ENCODE peak calls at places on chromosomes 11 and 22, in six cellular contexts. J is sigmoid colon, V is ovary, X is HepG2, S is tibial nerve, F is esophagus muscularis mucosa. L is an unnamed sample.

GRCh38 chr11:6657346-6657745 is 1.7 kb upstream of the DCHS1 start:
- DNase-seq in X (no peak), F (no peak), J (no peak), V (no peak), S (no peak), L (no peak)

GRCh38 chr11:74746868-74747267 is 1.8 kb upstream of the RNF169 start:
- DNase-seq in X (no peak), S (no peak), V (no peak), F (peak; percentile 14), J (no peak), L (no peak)

GRCh38 chr11:116527180-116527991 is 245.4 kb downstream of the BUD13 start:
- DNase-seq in J (peak; percentile 58), S (no peak), V (no peak), F (no peak), X (no peak), L (no peak)

GRCh38 chr22:31952459-31952858 is 8.1 kb downstream of the YWHAH start:
- DNase-seq in J (no peak), X (no peak), F (no peak), S (no peak), V (no peak), L (no peak)

GRCh38 chr11:86954288-86955110 is 696 bp downstream of the FZD4 start:
- DNase-seq in X (no peak), V (peak; percentile 60), S (no peak), J (peak; percentile 72), F (no peak), L (peak; percentile 14)

GRCh38 chr11:8671651-8672062 is 10.8 kb downstream of the TRIM66 start:
- DNase-seq in X (no peak), J (peak; percentile 82), S (no peak), F (no peak), V (peak; percentile 49), L (no peak)

GRCh38 chr22:23403720-23404688 is 176.1 kb downstream of the IGLL1 start:
- DNase-seq in S (no peak), V (no peak), F (no peak), J (peak; percentile 53), X (no peak), L (no peak)

GRCh38 chr22:43501951-43502874 is 90.4 kb downstream of the MPPED1 start:
- DNase-seq in S (no peak), X (no peak), J (no peak), V (no peak), F (no peak), L (no peak)

GRCh38 chr11:61472868-61473267 is 35.7 kb upstream of the LRRC10B start:
- DNase-seq in F (no peak), X (no peak), V (no peak), J (peak; percentile 88), S (peak; percentile 42), L (no peak)

GRCh38 chr11:1271002-1271401 is 38.4 kb downstream of the TOLLIP start:
- DNase-seq in S (no peak), X (no peak), V (no peak), J (no peak), F (no peak), L (no peak)

GRCh38 chr22:44158766-44159165 is 22.0 kb upstream of the PARVG start:
- DNase-seq in F (no peak), V (no peak), S (no peak), X (no peak), J (no peak), L (no peak)

GRCh38 chr11:43908683-43909082 is 28.1 kb downstream of the ALKBH3 start:
- DNase-seq in X (no peak), J (no peak), V (no peak), F (no peak), S (no peak), L (no peak)

GRCh38 chr11:119680899-119681370 is 48.1 kb downstream of the NECTIN1 start:
- DNase-seq in F (no peak), S (no peak), V (no peak), J (no peak), X (no peak), L (no peak)

GRCh38 chr11:87445002-87445401 is 407.3 kb downstream of the TMEM135 start:
- DNase-seq in V (no peak), F (no peak), X (no peak), J (no peak), S (no peak), L (no peak)

GRCh38 chr11:119103793-119104192 is 2.1 kb upstream of the DPAGT1 start:
- DNase-seq in X (no peak), V (no peak), F (no peak), S (no peak), J (no peak), L (no peak)

GRCh38 chr11:8219257-8220021 is 44.2 kb downstream of the LMO1 start:
- DNase-seq in S (no peak), X (peak; percentile 39), F (no peak), J (no peak), V (no peak), L (peak; percentile 70)

GRCh38 chr11:88431675-88432341 is 94.3 kb upstream of the CTSC start:
- DNase-seq in X (peak; percentile 4), F (no peak), J (no peak), S (no peak), V (no peak), L (no peak)

GRCh38 chr11:91133361-91133760 is 910.5 kb upstream of the CHORDC1 start:
- DNase-seq in X (no peak), F (no peak), V (no peak), J (no peak), S (no peak), L (no peak)

GRCh38 chr11:88535916-88536547 is 198.5 kb upstream of the CTSC start:
- DNase-seq in J (no peak), F (no peak), S (no peak), V (no peak), X (peak; percentile 5), L (no peak)

GRCh38 chr11:120601566-120601965 is 90.0 kb downstream of the GRIK4 start:
- DNase-seq in J (no peak), X (no peak), V (peak; percentile 14), S (no peak), F (no peak), L (no peak)

GRCh38 chr11:130068986-130069683 is 559 bp upstream of the APLP2 start:
- DNase-seq in V (no peak), S (peak; percentile 43), X (no peak), J (peak; percentile 95), F (peak; percentile 94), L (peak; percentile 75)

GRCh38 chr11:105466582-105467228 is 143.2 kb upstream of the GRIA4 start:
- DNase-seq in F (no peak), J (no peak), X (peak; percentile 4), V (no peak), S (no peak), L (no peak)

GRCh38 chr11:120108785-120109168 is 29.1 kb downstream of the TRIM29 start:
- DNase-seq in S (no peak), F (no peak), X (no peak), J (no peak), V (no peak), L (no peak)

GRCh38 chr11:20367313-20367948 is 3.9 kb downstream of the HTATIP2 start:
- DNase-seq in X (peak; percentile 24), V (peak; percentile 47), J (peak; percentile 81), F (no peak), S (no peak), L (peak; percentile 49)

GRCh38 chr11:130909650-130910049 is 6.6 kb downstream of the SNX19 start:
- DNase-seq in S (no peak), X (no peak), J (no peak), V (no peak), F (no peak), L (no peak)

GRCh38 chr11:64531906-64532312 is 59.1 kb upstream of the SLC22A12 start:
- DNase-seq in S (no peak), J (no peak), X (no peak), F (no peak), V (no peak), L (no peak)

GRCh38 chr11:65303542-65303941 is 11.1 kb upstream of the CDC42EP2 start:
- DNase-seq in F (no peak), V (no peak), J (no peak), X (no peak), S (no peak), L (no peak)

GRCh38 chr11:134008593-134008992 is 51.8 kb upstream of the IGSF9B start:
- DNase-seq in J (no peak), S (no peak), F (no peak), V (no peak), X (no peak), L (no peak)

GRCh38 chr22:49953027-49953679 is 7.4 kb upstream of the PIM3 start:
- DNase-seq in S (no peak), J (no peak), X (no peak), F (no peak), V (no peak), L (no peak)

GRCh38 chr22:25763239-25763777 is 21.3 kb downstream of the MYO18B start:
- DNase-seq in V (no peak), S (no peak), F (no peak), X (no peak), J (no peak), L (no peak)

GRCh38 chr22:45612451-45612901 is 59.2 kb upstream of the ATXN10 start:
- DNase-seq in X (no peak), J (peak; percentile 84), S (peak; percentile 30), V (no peak), F (no peak), L (no peak)
- H3K27ac ChIP-seq in X (no peak overlapping the region), J (peak overlapping the region; percentile 50), S (peak overlapping the region; percentile 34), V (no peak overlapping the region), F (no peak overlapping the region), L (peak overlapping the region; percentile 7)

DNA sequence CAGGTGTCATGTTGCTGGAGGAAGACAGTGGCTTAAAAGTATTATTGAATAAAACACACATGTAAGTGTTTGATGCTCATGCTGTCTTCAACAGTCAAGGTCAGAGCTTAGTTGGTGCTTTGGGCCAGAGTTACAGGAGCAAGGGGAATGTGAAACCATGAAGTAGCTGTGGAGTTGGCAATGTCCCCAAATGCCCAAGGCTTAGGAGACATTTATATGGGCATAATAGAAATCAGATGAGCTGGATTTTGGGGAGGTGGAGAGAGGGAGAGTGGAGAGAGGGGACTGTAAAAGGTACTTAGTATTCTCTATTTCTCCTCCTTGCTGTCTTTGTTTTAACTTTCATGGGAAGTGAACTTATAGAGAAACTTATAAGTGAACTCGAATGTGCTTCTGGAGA is 407.8 kb downstream of the ETS1 start:
- DNase-seq in J (no peak), V (no peak), S (no peak), F (no peak), X (no peak), L (no peak)
- H3K36me3 ChIP-seq in J (no peaks in the 10 kb centered on the region), V (no peaks in the 10 kb centered on the region), S (no peaks in the 10 kb centered on the region), F (no peaks in the 10 kb centered on the region), X (no peaks in the 10 kb centered on the region), L (no peaks in the 10 kb centered on the region)

GRCh38 chr11:77729063-77729462 is 91.5 kb downstream of the RSF1 start:
- DNase-seq in J (no peak), V (no peak), S (no peak), F (no peak), X (peak; percentile 82), L (no peak)
- TF ChIP-seq EP300 in J (no peak), V (no peak), S (no peak), F (no peak), X (no peak), L (no peak)

GRCh38 chr11:72848846-72849466 is 34.7 kb downstream of the ATG16L2 start:
- DNase-seq in S (no peak), X (peak; percentile 29), J (no peak), F (no peak), V (peak; percentile 34), L (no peak)
- H3K27ac ChIP-seq in S (no peak overlapping the region), X (no peak overlapping the region), J (no peak overlapping the region), F (no peak overlapping the region), V (no peak overlapping the region), L (no peak overlapping the region)

L was measured in transverse colon.